ENCODE peak calls at places on chromosomes 11 and 22, in five cellular contexts. One of them, this sample, is unnamed.

GRCh38 chr11:35059040-35059439 is 79.9 kb upstream of the CD44 start:
- DNase-seq in nephron progenitor cell: no peak
- DNase-seq in CD4-positive, alpha-beta T cell: no peak
- DNase-seq in IMR-90: no peak
- DNase-seq in progenitor cell of endocrine pancreas: no peak
- DNase-seq in this sample: no peak

GRCh38 chr22:21443057-21443734 is 24.0 kb upstream of the TMEM191C start:
- DNase-seq in nephron progenitor cell: no peak
- DNase-seq in progenitor cell of endocrine pancreas: no peak
- DNase-seq in IMR-90: no peak
- DNase-seq in CD4-positive, alpha-beta T cell: no peak
- DNase-seq in this sample: peak

GRCh38 chr11:198236-198806 is 5.4 kb downstream of the SCGB1C1 start:
- DNase-seq in progenitor cell of endocrine pancreas: no peak
- DNase-seq in nephron progenitor cell: no peak
- DNase-seq in CD4-positive, alpha-beta T cell: no peak
- DNase-seq in IMR-90: no peak
- DNase-seq in this sample: no peak

GRCh38 chr11:133842730-133843129 is 2.6 kb downstream of the SPATA19 start:
- DNase-seq in progenitor cell of endocrine pancreas: no peak
- DNase-seq in IMR-90: no peak
- DNase-seq in nephron progenitor cell: no peak
- DNase-seq in CD4-positive, alpha-beta T cell: no peak
- DNase-seq in this sample: no peak

GRCh38 chr22:29225422-29226090 is 19.9 kb downstream of the EMID1 start:
- DNase-seq in nephron progenitor cell: no peak
- DNase-seq in CD4-positive, alpha-beta T cell: no peak
- DNase-seq in IMR-90: peak
- DNase-seq in progenitor cell of endocrine pancreas: no peak
- DNase-seq in this sample: peak

GRCh38 chr22:28943501-28943879 is 60.1 kb downstream of the ZNRF3 start:
- DNase-seq in IMR-90: no peak
- DNase-seq in CD4-positive, alpha-beta T cell: no peak
- DNase-seq in progenitor cell of endocrine pancreas: no peak
- DNase-seq in nephron progenitor cell: no peak
- DNase-seq in this sample: no peak

GRCh38 chr11:121643530-121644512 is 191.1 kb upstream of the SORL1-AS1 start:
- DNase-seq in IMR-90: no peak
- DNase-seq in nephron progenitor cell: no peak
- DNase-seq in CD4-positive, alpha-beta T cell: no peak
- DNase-seq in progenitor cell of endocrine pancreas: no peak
- DNase-seq in this sample: no peak

GRCh38 chr11:96014234-96014633 is 90.3 kb upstream of the MTMR2 start:
- DNase-seq in progenitor cell of endocrine pancreas: no peak
- DNase-seq in CD4-positive, alpha-beta T cell: peak
- DNase-seq in IMR-90: peak
- DNase-seq in nephron progenitor cell: no peak
- DNase-seq in this sample: no peak

GRCh38 chr22:31612891-31613285 is 49.1 kb downstream of the PISD start:
- DNase-seq in IMR-90: no peak
- DNase-seq in nephron progenitor cell: no peak
- DNase-seq in CD4-positive, alpha-beta T cell: no peak
- DNase-seq in progenitor cell of endocrine pancreas: no peak
- DNase-seq in this sample: no peak

GRCh38 chr11:18036456-18036855 is 9.6 kb downstream of the TPH1 start:
- DNase-seq in CD4-positive, alpha-beta T cell: no peak
- DNase-seq in progenitor cell of endocrine pancreas: no peak
- DNase-seq in nephron progenitor cell: no peak
- DNase-seq in IMR-90: no peak
- DNase-seq in this sample: no peak

GRCh38 chr22:41290262-41291221 is 4.6 kb upstream of the RANGAP1 start:
- DNase-seq in progenitor cell of endocrine pancreas: no peak
- DNase-seq in nephron progenitor cell: peak
- DNase-seq in IMR-90: peak
- DNase-seq in CD4-positive, alpha-beta T cell: no peak
- DNase-seq in this sample: no peak

GRCh38 chr22:24435861-24436351 is 8.5 kb downstream of the ADORA2A start:
- DNase-seq in nephron progenitor cell: no peak
- DNase-seq in progenitor cell of endocrine pancreas: no peak
- DNase-seq in CD4-positive, alpha-beta T cell: no peak
- DNase-seq in IMR-90: peak
- DNase-seq in this sample: no peak

GRCh38 chr22:35198738-35199137 is 58.6 kb upstream of the HMGXB4 start:
- DNase-seq in nephron progenitor cell: no peak
- DNase-seq in IMR-90: no peak
- DNase-seq in CD4-positive, alpha-beta T cell: no peak
- DNase-seq in progenitor cell of endocrine pancreas: no peak
- DNase-seq in this sample: no peak

GRCh38 chr11:58965246-58965985 is 26.1 kb downstream of the GLYATL1 start:
- DNase-seq in IMR-90: peak
- DNase-seq in CD4-positive, alpha-beta T cell: no peak
- DNase-seq in progenitor cell of endocrine pancreas: no peak
- DNase-seq in nephron progenitor cell: no peak
- DNase-seq in this sample: no peak

GRCh38 chr22:41780714-41781507 is 19.6 kb upstream of the CCDC134 start:
- DNase-seq in IMR-90: peak
- DNase-seq in CD4-positive, alpha-beta T cell: peak
- DNase-seq in progenitor cell of endocrine pancreas: no peak
- DNase-seq in nephron progenitor cell: no peak
- DNase-seq in this sample: no peak

GRCh38 chr11:2515401-2516275 is 70.8 kb downstream of the KCNQ1 start:
- DNase-seq in IMR-90: no peak
- DNase-seq in CD4-positive, alpha-beta T cell: no peak
- DNase-seq in progenitor cell of endocrine pancreas: peak
- DNase-seq in nephron progenitor cell: no peak
- DNase-seq in this sample: peak

GRCh38 chr22:29689872-29690213 is 30.0 kb upstream of the CABP7 start:
- DNase-seq in nephron progenitor cell: peak
- DNase-seq in progenitor cell of endocrine pancreas: peak
- DNase-seq in CD4-positive, alpha-beta T cell: peak
- DNase-seq in IMR-90: peak
- DNase-seq in this sample: peak

GRCh38 chr11:104967493-104968364 is 645 bp downstream of the CASP4 start:
- DNase-seq in IMR-90: peak
- DNase-seq in nephron progenitor cell: no peak
- DNase-seq in CD4-positive, alpha-beta T cell: no peak
- DNase-seq in progenitor cell of endocrine pancreas: no peak
- DNase-seq in this sample: no peak

GRCh38 chr11:122634507-122634906 is 21.0 kb upstream of the UBASH3B start:
- DNase-seq in IMR-90: peak
- DNase-seq in progenitor cell of endocrine pancreas: no peak
- DNase-seq in CD4-positive, alpha-beta T cell: no peak
- DNase-seq in nephron progenitor cell: peak
- DNase-seq in this sample: no peak

GRCh38 chr11:79076526-79077115 is 364.2 kb downstream of the TENM4 start:
- DNase-seq in IMR-90: no peak
- DNase-seq in progenitor cell of endocrine pancreas: no peak
- DNase-seq in CD4-positive, alpha-beta T cell: no peak
- DNase-seq in nephron progenitor cell: no peak
- DNase-seq in this sample: peak

GRCh38 chr11:115213007-115213406 is 291.2 kb downstream of the CADM1 start:
- DNase-seq in IMR-90: no peak
- DNase-seq in progenitor cell of endocrine pancreas: no peak
- DNase-seq in nephron progenitor cell: no peak
- DNase-seq in CD4-positive, alpha-beta T cell: no peak
- DNase-seq in this sample: no peak

GRCh38 chr11:13289081-13289480 is 11.5 kb downstream of the BMAL1 start:
- DNase-seq in nephron progenitor cell: peak
- DNase-seq in progenitor cell of endocrine pancreas: no peak
- DNase-seq in CD4-positive, alpha-beta T cell: no peak
- DNase-seq in IMR-90: peak
- DNase-seq in this sample: no peak

GRCh38 chr11:113906038-113906437 is 1.4 kb downstream of the HTR3B start:
- DNase-seq in progenitor cell of endocrine pancreas: no peak
- DNase-seq in IMR-90: peak
- DNase-seq in CD4-positive, alpha-beta T cell: no peak
- DNase-seq in nephron progenitor cell: peak
- DNase-seq in this sample: no peak

GRCh38 chr22:19626042-19626560 is 88.2 kb upstream of the SEPTIN5 start:
- DNase-seq in nephron progenitor cell: no peak
- DNase-seq in progenitor cell of endocrine pancreas: no peak
- DNase-seq in CD4-positive, alpha-beta T cell: no peak
- DNase-seq in IMR-90: no peak
- DNase-seq in this sample: no peak

GRCh38 chr22:37870273-37870672 is 21.1 kb downstream of the EIF3L start:
- DNase-seq in progenitor cell of endocrine pancreas: no peak
- DNase-seq in CD4-positive, alpha-beta T cell: no peak
- DNase-seq in nephron progenitor cell: no peak
- DNase-seq in IMR-90: peak
- DNase-seq in this sample: peak

GRCh38 chr22:24225951-24226350 is 18.9 kb downstream of the GGT5 start:
- DNase-seq in CD4-positive, alpha-beta T cell: no peak
- DNase-seq in progenitor cell of endocrine pancreas: no peak
- DNase-seq in IMR-90: no peak
- DNase-seq in nephron progenitor cell: no peak
- DNase-seq in this sample: no peak

GRCh38 chr11:124891390-124891861 is 6.2 kb downstream of the ROBO4 start:
- DNase-seq in CD4-positive, alpha-beta T cell: no peak
- DNase-seq in nephron progenitor cell: peak
- DNase-seq in IMR-90: no peak
- DNase-seq in progenitor cell of endocrine pancreas: no peak
- DNase-seq in this sample: no peak
- TF ChIP-seq CTCF in CD4-positive, alpha-beta T cell: no peak
- TF ChIP-seq CTCF in nephron progenitor cell: no peak
- TF ChIP-seq CTCF in IMR-90: peak
- TF ChIP-seq CTCF in progenitor cell of endocrine pancreas: no peak
- TF ChIP-seq CTCF in this sample: no peak

DNA sequence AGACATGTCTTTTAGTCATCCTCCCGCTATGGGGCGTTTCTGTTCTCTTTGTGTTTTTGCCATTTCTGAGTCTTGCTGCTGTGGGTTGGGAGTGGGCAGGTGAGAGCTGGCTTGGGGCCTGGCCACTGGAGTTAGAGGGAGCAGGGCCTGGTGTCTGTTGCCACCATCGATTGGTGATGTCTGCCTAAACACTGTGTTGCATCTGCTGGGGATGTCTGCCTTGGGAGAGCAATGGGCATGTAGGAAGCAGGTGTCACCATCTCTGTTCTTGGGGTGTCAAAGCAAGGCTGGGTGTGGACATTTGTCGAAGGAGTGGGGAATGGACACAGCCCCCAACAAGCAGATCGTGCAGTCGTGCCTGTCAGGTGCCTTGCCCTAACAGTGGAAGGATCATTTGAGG is 56.8 kb downstream of the LRP5 start:
- DNase-seq in IMR-90: no peak
- DNase-seq in nephron progenitor cell: no peak
- DNase-seq in CD4-positive, alpha-beta T cell: no peak
- DNase-seq in progenitor cell of endocrine pancreas: no peak
- DNase-seq in this sample: no peak
- TF ChIP-seq CTCF in IMR-90: no peak
- TF ChIP-seq CTCF in nephron progenitor cell: no peak
- TF ChIP-seq CTCF in CD4-positive, alpha-beta T cell: no peak
- TF ChIP-seq CTCF in progenitor cell of endocrine pancreas: no peak
- TF ChIP-seq CTCF in this sample: no peak

DNA sequence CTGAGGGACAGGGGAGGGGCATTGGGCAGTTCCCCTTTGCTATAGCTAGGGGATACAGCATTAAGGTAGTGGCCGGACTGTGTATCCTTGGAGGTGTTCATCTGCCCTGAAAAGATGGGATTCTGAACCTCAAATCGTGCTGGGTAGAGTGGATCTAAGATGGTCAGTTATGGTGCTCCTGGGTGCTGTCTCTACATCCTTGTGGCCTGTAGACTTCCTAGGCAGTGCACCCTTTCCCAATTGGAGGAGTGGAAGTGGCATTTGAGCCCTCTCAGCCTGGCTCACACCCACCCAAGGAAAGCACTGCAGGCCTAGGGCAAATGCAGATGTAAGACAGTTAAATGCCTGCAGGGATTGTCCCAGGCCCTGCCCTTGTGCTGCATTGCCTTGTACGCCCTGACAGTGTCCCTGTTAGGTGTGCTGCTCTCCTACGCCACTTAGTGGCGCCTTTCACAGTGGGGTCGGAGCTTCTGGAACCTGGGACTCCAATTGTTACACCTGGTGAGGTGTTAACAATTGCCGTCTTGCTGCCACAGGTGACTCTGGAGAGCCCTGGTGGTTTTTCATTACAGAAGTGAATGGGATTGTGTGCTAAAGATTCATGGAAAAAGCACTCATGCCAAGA is 35.0 kb downstream of the PPFIBP2 start:
- DNase-seq in nephron progenitor cell: no peak
- DNase-seq in progenitor cell of endocrine pancreas: peak
- DNase-seq in CD4-positive, alpha-beta T cell: no peak
- DNase-seq in IMR-90: no peak
- DNase-seq in this sample: no peak
- TF ChIP-seq CTCF in nephron progenitor cell: peak
- TF ChIP-seq CTCF in progenitor cell of endocrine pancreas: peak
- TF ChIP-seq CTCF in CD4-positive, alpha-beta T cell: peak
- TF ChIP-seq CTCF in IMR-90: no peak
- TF ChIP-seq CTCF in this sample: no peak

GRCh38 chr22:48685767-48686166 is 1141.9 kb downstream of the BRD1 start:
- DNase-seq in progenitor cell of endocrine pancreas: no peak
- DNase-seq in CD4-positive, alpha-beta T cell: no peak
- DNase-seq in nephron progenitor cell: no peak
- DNase-seq in IMR-90: no peak
- DNase-seq in this sample: no peak

GRCh38 chr22:48683640-48684039 is 1144.0 kb downstream of the BRD1 start:
- DNase-seq in nephron progenitor cell: no peak
- DNase-seq in CD4-positive, alpha-beta T cell: no peak
- DNase-seq in progenitor cell of endocrine pancreas: no peak
- DNase-seq in IMR-90: no peak
- DNase-seq in this sample: no peak

GRCh38 chr22:48679656-48680555 is 1147.8 kb downstream of the BRD1 start:
- DNase-seq in IMR-90: no peak
- DNase-seq in nephron progenitor cell: no peak
- DNase-seq in CD4-positive, alpha-beta T cell: no peak
- DNase-seq in progenitor cell of endocrine pancreas: no peak
- DNase-seq in this sample: no peak

GRCh38 chr22:48680601-48681000 is 1147.1 kb downstream of the BRD1 start:
- DNase-seq in progenitor cell of endocrine pancreas: no peak
- DNase-seq in IMR-90: no peak
- DNase-seq in CD4-positive, alpha-beta T cell: no peak
- DNase-seq in nephron progenitor cell: no peak
- DNase-seq in this sample: no peak

DNA sequence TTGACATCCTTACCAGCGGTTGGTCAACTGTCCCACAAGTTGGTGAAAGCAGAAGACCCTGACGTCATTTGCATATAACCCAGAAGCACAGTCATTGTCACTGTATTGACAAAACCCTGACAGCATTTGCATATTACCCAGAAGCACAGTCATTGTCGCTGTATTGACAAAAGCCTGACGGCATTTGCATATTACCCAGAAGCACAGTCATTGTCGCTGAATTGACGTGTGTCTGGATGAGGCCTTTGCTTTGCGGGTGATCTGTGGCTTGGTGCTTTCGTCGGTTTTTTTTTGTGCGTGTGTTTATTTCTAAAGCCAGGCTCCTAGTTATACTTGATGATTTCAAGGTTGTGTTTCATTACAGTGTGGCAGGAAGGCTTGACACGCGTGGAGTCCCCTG is 1145.2 kb downstream of the BRD1 start:
- DNase-seq in progenitor cell of endocrine pancreas: no peak
- DNase-seq in nephron progenitor cell: no peak
- DNase-seq in CD4-positive, alpha-beta T cell: no peak
- DNase-seq in IMR-90: no peak
- DNase-seq in this sample: no peak
- TF ChIP-seq CTCF in progenitor cell of endocrine pancreas: no peak
- TF ChIP-seq CTCF in nephron progenitor cell: no peak
- TF ChIP-seq CTCF in CD4-positive, alpha-beta T cell: no peak
- TF ChIP-seq CTCF in IMR-90: no peak
- TF ChIP-seq CTCF in this sample: no peak

This sample was measured in glutamatergic neuron.